ENCODE peak calls at places on chromosomes 5 and 9, in nine cellular contexts. L is kidney epithelial cell; F is WTC11; A is AG09309; E is colonic mucosa; O is mucosa of descending colon; S is H9; C is CD4-positive, alpha-beta T cell; W is fibroblast of villous mesenchyme. B is an unnamed sample.

GRCh38 chr9:116168231-116168630 is 14.6 kb downstream of the PAPPA start:
- DNase-seq in S (no peak), W (peak), A (no peak), C (no peak), O (no peak), L (no peak), E (no peak), F (no peak), B (no peak)

GRCh38 chr9:123346026-123346425 is 10.0 kb upstream of the CRB2 start:
- DNase-seq in S (no peak), L (no peak), F (no peak), C (no peak), E (no peak), O (no peak), A (no peak), W (no peak), B (no peak)

GRCh38 chr9:84271004-84271886 is 69.3 kb downstream of the SLC28A3 start:
- DNase-seq in A (peak), L (peak), F (peak), O (peak), W (peak), S (peak), E (peak), C (peak), B (no peak)

GRCh38 chr9:126516936-126517750 is 96.6 kb upstream of the LMX1B start:
- DNase-seq in A (peak), F (peak), W (peak), C (no peak), L (peak), S (peak), E (no peak), O (peak), B (peak)

GRCh38 chr9:98228392-98229089 is 26.9 kb downstream of the TBC1D2 start:
- DNase-seq in W (no peak), L (no peak), F (no peak), C (no peak), S (no peak), O (no peak), E (no peak), A (no peak), B (no peak)

GRCh38 chr9:26863074-26863473 is 29.5 kb downstream of the CAAP1 start:
- DNase-seq in O (no peak), E (no peak), A (no peak), F (no peak), C (no peak), L (no peak), S (no peak), W (peak), B (no peak)

GRCh38 chr5:140205216-140205615 is 30.2 kb downstream of the CYSTM1 start:
- DNase-seq in W (no peak), E (no peak), L (no peak), S (no peak), C (no peak), A (no peak), O (no peak), F (no peak), B (no peak)

GRCh38 chr5:127320032-127320945 is 29.7 kb downstream of the MEGF10 start:
- DNase-seq in F (no peak), A (no peak), S (no peak), W (no peak), C (no peak), E (no peak), L (peak), O (no peak), B (no peak)

GRCh38 chr9:36796671-36797419 is 224.2 kb downstream of the MELK start:
- DNase-seq in C (no peak), A (no peak), S (no peak), F (no peak), E (no peak), L (no peak), W (no peak), O (no peak), B (no peak)

GRCh38 chr5:143837306-143837848 is 25.4 kb downstream of the HMHB1 start:
- DNase-seq in S (no peak), E (no peak), W (peak), A (peak), O (no peak), F (no peak), L (no peak), C (no peak), B (peak)

GRCh38 chr5:72451771-72452505 is 55.3 kb downstream of the ZNF366 start:
- DNase-seq in A (peak), L (no peak), F (no peak), S (no peak), O (peak), C (no peak), E (peak), W (peak), B (peak)

GRCh38 chr5:172568308-172568923 is 72.6 kb upstream of the NEURL1B start:
- DNase-seq in E (peak), S (no peak), L (no peak), W (no peak), A (no peak), O (peak), F (no peak), C (no peak), B (no peak)

GRCh38 chr9:6968271-6968670 is 210.5 kb downstream of the KDM4C start:
- DNase-seq in W (peak), O (no peak), L (no peak), S (no peak), A (peak), F (no peak), E (no peak), C (no peak), B (no peak)

GRCh38 chr5:67815455-67816391 is 399.8 kb upstream of the PIK3R1 start:
- DNase-seq in S (no peak), E (no peak), L (no peak), A (no peak), F (no peak), W (no peak), O (no peak), C (no peak), B (no peak)

GRCh38 chr5:88833371-88834107 is 49.4 kb downstream of the MEF2C start:
- DNase-seq in O (peak), F (no peak), S (no peak), A (peak), C (peak), W (peak), E (no peak), L (no peak), B (no peak)

GRCh38 chr9:132099741-132100407 is 20.2 kb upstream of the MED27 start:
- DNase-seq in S (no peak), F (no peak), L (no peak), O (no peak), A (no peak), E (no peak), C (no peak), W (no peak), B (no peak)

GRCh38 chr9:83379045-83379444 is 159.2 kb downstream of the FRMD3 start:
- DNase-seq in O (no peak), C (no peak), A (no peak), L (no peak), S (no peak), E (no peak), W (no peak), F (no peak), B (no peak)

GRCh38 chr5:32522429-32523143 is 62.8 kb upstream of the SUB1 start:
- DNase-seq in E (no peak), O (peak), L (no peak), A (peak), C (peak), W (peak), S (no peak), F (no peak), B (no peak)

GRCh38 chr9:88781500-88782391 is 209.5 kb upstream of the S1PR3 start:
- DNase-seq in F (peak), L (no peak), W (peak), S (peak), O (no peak), A (no peak), E (no peak), C (no peak), B (no peak)

DNA sequence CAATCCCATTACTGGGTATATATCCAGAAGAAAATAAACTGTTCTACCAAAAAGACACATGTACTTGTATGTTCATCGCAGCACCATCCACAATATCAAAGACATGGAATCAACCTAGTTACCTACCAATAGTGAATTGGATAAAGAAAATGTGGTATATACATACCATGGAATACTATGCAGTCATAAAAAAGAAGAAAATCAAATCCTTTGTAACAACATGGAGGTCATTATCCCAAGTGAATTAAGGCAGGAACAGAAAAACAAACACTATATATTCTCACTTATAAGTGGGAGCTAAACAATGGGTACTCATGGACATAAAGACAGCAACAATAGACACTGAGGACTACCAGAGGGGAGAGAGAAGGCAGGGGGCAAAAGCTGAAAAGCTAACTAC is 67.7 kb downstream of the NR2F1-AS1 start:
- DNase-seq in O (no peak), L (no peak), E (no peak), W (no peak), F (no peak), C (no peak), S (no peak), A (no peak), B (no peak)
- TF ChIP-seq CTCF in O (no peak), L (no peak), E (no peak), W (no peak), F (no peak), C (no peak), S (no peak), A (no peak), B (no peak)

GRCh38 chr9:74277532-74277931 is 219.6 kb upstream of the RORB start:
- DNase-seq in O (no peak), A (no peak), C (no peak), E (no peak), L (no peak), W (no peak), S (no peak), F (no peak), B (no peak)
- TF ChIP-seq CTCF in O (no peak), A (no peak), C (no peak), E (no peak), L (no peak), W (no peak), S (no peak), F (no peak), B (no peak)

GRCh38 chr5:102754499-102755424 is at the start of gene PAM:
- DNase-seq in F (peak), L (no peak), A (no peak), E (peak), O (peak), C (peak), W (peak), S (peak), B (no peak)

GRCh38 chr5:102759289-102759688 is 4.2 kb downstream of the PAM start:
- DNase-seq in S (no peak), A (no peak), C (no peak), W (no peak), F (no peak), E (no peak), L (no peak), O (no peak), B (no peak)

GRCh38 chr5:102758576-102758975 is 3.5 kb downstream of the PAM start:
- DNase-seq in O (no peak), W (no peak), C (no peak), S (no peak), F (no peak), A (no peak), E (no peak), L (no peak), B (no peak)

GRCh38 chr5:102753889-102754498 is 1.1 kb upstream of the PAM start:
- DNase-seq in L (no peak), A (no peak), S (peak), F (peak), C (no peak), E (peak), W (no peak), O (no peak), B (no peak)

DNA sequence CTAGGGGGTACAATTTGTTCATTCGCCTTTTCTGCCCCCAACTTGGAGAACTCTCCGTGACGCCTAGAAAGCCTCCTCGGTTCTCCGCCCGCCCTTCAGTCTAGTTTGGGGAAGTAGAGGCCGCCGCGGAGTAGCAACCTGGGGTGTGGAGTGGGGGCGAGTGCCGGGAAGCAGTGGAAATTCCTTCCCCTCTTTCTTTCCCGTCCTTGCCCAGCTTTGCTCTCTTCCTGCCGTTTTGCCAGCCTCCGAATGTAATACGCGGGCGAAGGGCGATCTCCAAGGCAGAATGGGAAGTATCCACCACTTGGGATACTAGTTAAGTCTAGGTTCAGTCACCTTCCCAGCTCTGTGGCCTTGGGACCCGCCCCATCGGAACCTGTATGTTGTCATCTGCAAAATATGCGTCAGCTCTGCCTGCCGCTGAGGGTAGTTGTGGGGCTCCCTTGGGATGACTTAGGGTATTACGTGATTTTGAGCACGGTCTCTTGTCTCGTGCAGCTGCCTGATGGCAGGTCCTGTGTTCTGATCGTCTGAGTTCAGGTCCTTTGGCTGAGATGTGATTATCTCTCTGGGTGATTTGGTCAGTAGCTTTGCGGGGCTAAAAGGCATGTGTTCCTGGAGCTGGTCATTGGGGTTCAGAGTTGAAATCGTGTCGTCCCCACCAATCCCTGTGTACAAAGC is 726 bp downstream of the PAM start:
- DNase-seq in W (peak), F (peak), A (peak), S (peak), O (peak), C (peak), L (no peak), E (peak), B (no peak)
- TF ChIP-seq CTCF in W (no peak), F (no peak), A (no peak), S (no peak), O (no peak), C (no peak), L (no peak), E (no peak), B (no peak)

DNA sequence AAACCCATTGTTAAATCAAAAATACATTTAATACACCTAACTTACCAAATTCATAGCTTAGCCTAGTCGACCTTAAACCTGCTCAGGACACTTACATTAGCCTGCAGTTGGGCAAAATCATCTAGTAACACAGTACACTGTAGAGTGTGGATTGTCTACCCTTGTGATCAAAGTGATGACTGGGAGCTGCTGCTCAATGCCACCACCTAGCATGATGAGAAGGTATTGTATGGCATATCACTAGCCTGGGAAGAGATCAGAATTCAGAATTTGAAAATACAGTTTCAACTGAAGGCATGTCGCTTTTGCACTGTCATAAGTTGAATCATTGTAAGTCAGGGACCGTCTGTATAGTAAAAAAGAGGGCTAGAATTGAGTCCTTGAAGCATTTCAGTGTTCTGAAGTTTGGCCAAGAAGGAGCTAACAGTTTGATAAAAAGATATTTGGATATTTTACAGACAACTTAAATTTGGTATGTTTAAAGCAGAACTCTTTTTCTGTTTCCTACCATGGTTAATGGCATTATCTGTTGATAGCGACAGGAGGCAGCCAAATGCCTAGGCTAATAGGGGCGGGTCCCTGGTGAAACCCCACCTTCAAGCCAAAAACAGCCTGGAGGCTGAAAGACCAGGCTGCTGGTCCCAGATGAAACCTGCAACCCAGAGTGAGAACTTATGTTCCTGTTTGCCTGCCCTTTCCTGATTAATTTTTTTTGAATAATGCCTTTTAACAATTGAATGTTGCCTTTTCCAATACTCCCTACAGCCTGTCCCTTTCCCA is 23.0 kb downstream of the SMIM15 start:
- DNase-seq in S (peak), A (no peak), E (no peak), C (no peak), L (no peak), W (no peak), O (peak), F (peak), B (no peak)
- TF ChIP-seq CTCF in S (peak), A (peak), E (peak), C (no peak), L (peak), W (peak), O (no peak), F (no peak), B (peak)

GRCh38 chr9:87498046-87498815 is 564 bp downstream of the DAPK1 start:
- DNase-seq in E (peak), S (peak), W (no peak), F (peak), A (no peak), O (no peak), L (no peak), C (no peak), B (no peak)

GRCh38 chr9:87498816-87499454 is 1.3 kb downstream of the DAPK1 start:
- DNase-seq in E (no peak), L (no peak), C (no peak), W (no peak), A (no peak), O (no peak), F (no peak), S (peak), B (no peak)

GRCh38 chr9:87499455-87500015 is 1.9 kb downstream of the DAPK1 start:
- DNase-seq in S (no peak), L (no peak), W (no peak), O (no peak), E (no peak), F (no peak), A (no peak), C (no peak), B (no peak)

GRCh38 chr9:87497080-87497603 is 525 bp upstream of the DAPK1 start:
- DNase-seq in C (no peak), O (no peak), S (peak), A (no peak), W (no peak), L (no peak), F (no peak), E (no peak), B (no peak)

GRCh38 chr9:87497604-87498045 is at the start of gene DAPK1:
- DNase-seq in W (peak), S (peak), L (no peak), A (no peak), F (peak), C (no peak), E (peak), O (peak), B (no peak)
- TF ChIP-seq CTCF in W (peak), S (peak), L (no peak), A (no peak), F (no peak), C (no peak), E (no peak), O (no peak), B (no peak)

GRCh38 chr9:89999176-89999533 is 394.3 kb downstream of the GADD45G start:
- DNase-seq in O (peak), W (no peak), C (no peak), L (no peak), F (no peak), E (peak), A (no peak), S (no peak), B (no peak)

GRCh38 chr9:89994988-89995613 is 390.3 kb downstream of the GADD45G start:
- DNase-seq in O (no peak), W (peak), E (no peak), C (no peak), S (no peak), L (no peak), A (no peak), F (no peak), B (no peak)

GRCh38 chr9:89996106-89996505 is 391.3 kb downstream of the GADD45G start:
- DNase-seq in O (peak), F (no peak), W (no peak), S (no peak), L (no peak), A (no peak), E (peak), C (no peak), B (no peak)

GRCh38 chr9:89993678-89994630 is 389.1 kb downstream of the GADD45G start:
- DNase-seq in A (no peak), F (no peak), W (peak), E (peak), S (no peak), L (no peak), C (no peak), O (peak), B (no peak)

GRCh38 chr9:89996717-89997116 is 391.9 kb downstream of the GADD45G start:
- DNase-seq in W (peak), O (peak), S (no peak), E (peak), C (no peak), A (no peak), F (no peak), L (no peak), B (no peak)
- TF ChIP-seq CTCF in W (no peak), O (no peak), S (no peak), E (no peak), C (no peak), A (no peak), F (no peak), L (no peak), B (no peak)

GRCh38 chr9:130445268-130445983 is 665 bp downstream of the ASS1 start:
- DNase-seq in C (no peak), W (peak), S (no peak), O (peak), L (no peak), E (peak), F (no peak), A (no peak), B (no peak)
- TF ChIP-seq CTCF in C (no peak), W (no peak), S (no peak), O (no peak), L (no peak), E (no peak), F (no peak), A (no peak), B (no peak)

GRCh38 chr5:446066-446725 is 3.2 kb downstream of the EXOC3 start:
- DNase-seq in S (peak), E (no peak), O (no peak), L (no peak), C (peak), F (no peak), W (no peak), A (no peak), B (no peak)
- TF ChIP-seq CTCF in S (no peak), E (no peak), O (no peak), L (no peak), C (no peak), F (no peak), W (no peak), A (no peak), B (no peak)

GRCh38 chr5:130198927-130199326 is 294.7 kb downstream of the CHSY3 start:
- DNase-seq in E (no peak), A (no peak), W (peak), F (peak), O (peak), S (peak), L (no peak), C (no peak), B (no peak)
- TF ChIP-seq CTCF in E (no peak), A (peak), W (peak), F (peak), O (no peak), S (peak), L (peak), C (no peak), B (peak)

DNA sequence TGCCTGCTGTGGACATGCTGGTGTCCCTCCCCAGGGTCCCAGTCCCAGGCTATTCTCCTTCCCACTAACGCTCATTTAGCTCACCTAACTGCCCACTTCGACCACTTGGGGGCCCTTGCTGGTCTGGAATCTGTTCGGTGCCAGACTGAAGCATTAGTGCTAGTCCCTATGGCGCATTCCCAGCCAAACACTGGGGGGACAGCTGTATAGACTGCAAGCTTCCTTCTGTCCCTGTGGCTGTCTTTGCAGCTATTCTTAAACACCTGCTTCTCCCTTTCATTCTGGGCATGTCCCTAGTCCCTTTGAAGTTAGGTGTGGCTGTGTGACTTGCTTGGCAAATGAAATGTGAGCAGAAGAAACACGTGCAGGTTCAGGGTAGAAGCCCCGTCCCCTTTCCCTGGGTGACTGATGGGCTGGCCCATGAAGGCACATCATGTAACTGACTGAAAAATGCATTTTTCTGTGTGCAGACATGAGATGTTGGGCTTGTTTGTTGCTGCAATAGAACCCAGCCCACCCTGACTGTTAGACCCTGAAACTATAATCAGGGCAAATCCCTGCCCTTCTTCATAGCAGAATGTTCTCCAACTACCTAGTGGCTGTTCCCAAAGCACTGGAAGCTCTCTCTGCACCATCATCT is 134.4 kb downstream of the BARX1 start:
- DNase-seq in W (no peak), F (peak), E (no peak), C (no peak), O (no peak), A (no peak), S (peak), L (no peak), B (no peak)
- TF ChIP-seq CTCF in W (no peak), F (no peak), E (no peak), C (no peak), O (no peak), A (no peak), S (peak), L (no peak), B (no peak)